ENCODE peak calls at places on chromosomes 4 and X, in six cellular contexts. L is HCT116, V is esophagus muscularis mucosa, P is stomach, G is GM12892, B is Panc1. F is an unnamed sample.

GRCh38 chr4:84470204-84470785 is 28.8 kb downstream of the NKX6-1 start:
- DNase-seq in V (no peak), B (no peak), G (no peak), P (no peak), L (no peak), F (no peak)

GRCh38 chrX:18674417-18674787 is 2.5 kb upstream of the RS1 start:
- DNase-seq in B (no peak), L (no peak), P (peak; percentile 27), V (no peak), G (no peak), F (no peak)

GRCh38 chrX:30971761-30972603 is 82.9 kb upstream of the TAB3 start:
- DNase-seq in P (peak; percentile 35), V (no peak), G (peak; percentile 2), B (peak; percentile 30), L (no peak), F (peak; percentile 10)

GRCh38 chrX:118528089-118528753 is 32.6 kb downstream of the DOCK11 start:
- DNase-seq in P (no peak), B (no peak), V (no peak), L (no peak), G (peak; percentile 15), F (no peak)

GRCh38 chr4:26459054-26459755 is 31.1 kb downstream of the CCKAR start:
- DNase-seq in G (peak; percentile 23), B (peak; percentile 20), V (no peak), P (no peak), L (peak; percentile 61), F (peak; percentile 40)

GRCh38 chr4:145389566-145389965 is 92.1 kb upstream of the SMAD1 start:
- DNase-seq in L (no peak), P (no peak), B (no peak), V (no peak), G (no peak), F (no peak)

GRCh38 chrX:47523713-47524166 is 37.3 kb upstream of the ARAF start:
- DNase-seq in B (no peak), L (no peak), G (no peak), V (no peak), P (no peak), F (no peak)

GRCh38 chr4:41141910-41142309 is 72.4 kb downstream of the APBB2 start:
- DNase-seq in L (no peak), V (no peak), P (no peak), G (no peak), B (no peak), F (no peak)

GRCh38 chr4:126627255-126627654 is 1005.5 kb upstream of the INTU start:
- DNase-seq in G (no peak), P (no peak), L (peak; percentile 8), B (no peak), V (no peak), F (no peak)

GRCh38 chrX:3811331-3812311 is 98.2 kb upstream of the PRKX start:
- DNase-seq in G (no peak), P (peak; percentile 31), L (peak; percentile 6), B (no peak), V (no peak), F (peak; percentile 7)

GRCh38 chrX:39563189-39563588 is 534.6 kb downstream of the BCOR start:
- DNase-seq in G (no peak), P (no peak), B (no peak), V (no peak), L (no peak), F (no peak)

GRCh38 chr4:71396382-71396781 is 57.6 kb downstream of the SLC4A4 start:
- DNase-seq in V (no peak), P (no peak), B (no peak), L (no peak), G (no peak), F (no peak)

DNA sequence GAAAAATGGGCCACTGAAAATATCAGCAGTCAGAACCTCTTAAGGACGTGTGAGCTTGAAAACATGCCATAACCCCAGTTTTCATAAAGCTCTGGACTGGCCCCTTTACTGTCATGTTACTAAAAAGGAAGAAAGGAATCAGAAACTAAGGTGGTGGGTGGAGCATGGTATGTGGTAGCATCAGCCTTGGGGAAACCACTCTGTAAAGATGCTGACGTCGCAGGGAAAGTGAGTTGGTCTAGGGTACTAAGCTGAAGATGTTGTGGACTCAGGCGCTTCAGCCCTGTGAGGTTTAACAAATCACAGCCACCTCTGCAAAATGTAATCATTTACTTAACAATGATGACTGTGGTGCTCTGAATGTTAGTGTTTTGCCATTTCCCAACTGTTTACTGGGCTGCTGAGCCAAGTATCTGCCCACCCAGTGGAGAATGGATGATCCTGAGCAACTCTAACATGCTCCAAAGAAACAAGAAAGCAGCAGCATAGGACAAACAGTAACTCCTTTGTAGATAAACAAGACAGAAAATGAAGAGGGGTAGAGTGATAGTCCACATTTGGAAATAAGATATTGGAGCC is 33.4 kb downstream of the C4orf54 start:
- DNase-seq in G (no peak), L (no peak), B (no peak), V (no peak), P (no peak), F (no peak)
- TF ChIP-seq POLR2AphosphoS5 in G (no peak), L (no peak), B (no peak), V (peak; percentile 12), P (peak; percentile 77), F (no peak)

DNA sequence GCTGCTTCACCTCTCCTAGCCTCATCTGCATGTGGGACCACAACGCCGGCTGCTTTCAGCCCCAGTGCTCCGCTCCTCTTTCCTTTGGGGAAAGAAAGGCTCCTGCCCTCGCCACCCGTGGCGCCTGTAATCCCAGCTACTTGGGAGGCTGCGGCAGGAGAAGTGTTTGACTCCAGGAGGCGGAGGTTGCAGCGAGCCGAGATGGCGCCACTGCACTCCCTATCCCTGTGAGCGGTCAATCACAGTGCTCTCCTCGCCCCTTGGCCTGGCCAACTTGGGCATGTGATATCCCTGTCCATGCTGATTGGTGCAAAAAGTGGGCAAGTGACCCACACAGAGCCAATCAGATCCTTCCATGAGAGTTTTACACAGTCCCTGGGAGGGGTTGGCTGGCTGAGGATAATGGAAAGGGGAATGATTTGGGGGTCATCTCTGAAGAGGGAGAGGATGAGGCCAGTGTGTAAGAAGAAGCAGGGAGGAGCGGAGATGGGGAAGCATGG is 56.2 kb downstream of the WFS1 start:
- DNase-seq in G (no peak), B (no peak), L (no peak), P (no peak), V (no peak), F (no peak)
- TF ChIP-seq POLR2AphosphoS5 in G (no peak), B (no peak), L (no peak), P (no peak), V (no peak), F (no peak)

DNA sequence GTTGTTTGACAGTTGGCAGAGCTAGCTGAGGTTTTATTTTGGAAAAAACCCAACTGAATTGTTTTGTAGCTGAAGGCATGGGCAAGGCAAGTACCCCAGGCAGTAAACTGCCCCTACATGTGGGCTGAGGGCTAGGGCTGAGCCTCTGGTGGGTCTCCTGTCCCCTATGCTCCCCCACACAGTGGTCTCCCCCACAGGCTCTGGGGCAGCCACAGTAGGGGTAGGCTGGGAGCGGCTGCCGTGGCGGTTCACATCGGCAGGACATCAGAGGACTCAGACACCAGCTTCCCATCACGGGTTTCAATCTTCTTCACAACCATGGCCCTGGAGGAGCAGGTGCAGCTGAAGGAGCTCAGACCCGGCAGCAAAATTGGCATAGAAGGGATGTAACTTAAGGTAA is 10.7 kb upstream of the ALAS2 start:
- DNase-seq in G (no peak), B (no peak), P (no peak), L (no peak), V (no peak), F (no peak)
- TF ChIP-seq POLR2AphosphoS5 in G (no peak), B (no peak), P (no peak), L (no peak), V (no peak), F (no peak)

GRCh38 chrX:110178179-110178865 is 139.6 kb downstream of the AMMECR1 start:
- DNase-seq in P (peak; percentile 63), V (no peak), G (no peak), B (no peak), L (no peak), F (no peak)
- TF ChIP-seq POLR2AphosphoS5 in P (no peak), V (no peak), G (no peak), B (no peak), L (no peak), F (no peak)

GRCh38 chrX:1387141-1387776 is 4.7 kb downstream of the SLC25A6 start:
- DNase-seq in G (no peak), V (no peak), B (no peak), P (no peak), L (no peak), F (no peak)
- TF ChIP-seq POLR2AphosphoS5 in G (no peak), V (no peak), B (no peak), P (no peak), L (no peak), F (no peak)

GRCh38 chr4:173243321-173243720 is 74.7 kb downstream of the GALNT7 start:
- DNase-seq in B (peak; percentile 47), P (no peak), G (no peak), V (no peak), L (no peak), F (no peak)
- TF ChIP-seq POLR2AphosphoS5 in B (no peak), P (no peak), G (no peak), V (no peak), L (no peak), F (no peak)

GRCh38 chr4:176063718-176064117 is 1.9 kb upstream of the WDR17 start:
- DNase-seq in V (no peak), G (no peak), B (no peak), P (no peak), L (no peak), F (no peak)

GRCh38 chr4:176066757-176067156 is 1.1 kb downstream of the WDR17 start:
- DNase-seq in G (no peak), P (no peak), B (no peak), L (no peak), V (no peak), F (no peak)

GRCh38 chr4:176064539-176064938 is 1.1 kb upstream of the WDR17 start:
- DNase-seq in P (no peak), B (no peak), V (no peak), L (no peak), G (no peak), F (no peak)

DNA sequence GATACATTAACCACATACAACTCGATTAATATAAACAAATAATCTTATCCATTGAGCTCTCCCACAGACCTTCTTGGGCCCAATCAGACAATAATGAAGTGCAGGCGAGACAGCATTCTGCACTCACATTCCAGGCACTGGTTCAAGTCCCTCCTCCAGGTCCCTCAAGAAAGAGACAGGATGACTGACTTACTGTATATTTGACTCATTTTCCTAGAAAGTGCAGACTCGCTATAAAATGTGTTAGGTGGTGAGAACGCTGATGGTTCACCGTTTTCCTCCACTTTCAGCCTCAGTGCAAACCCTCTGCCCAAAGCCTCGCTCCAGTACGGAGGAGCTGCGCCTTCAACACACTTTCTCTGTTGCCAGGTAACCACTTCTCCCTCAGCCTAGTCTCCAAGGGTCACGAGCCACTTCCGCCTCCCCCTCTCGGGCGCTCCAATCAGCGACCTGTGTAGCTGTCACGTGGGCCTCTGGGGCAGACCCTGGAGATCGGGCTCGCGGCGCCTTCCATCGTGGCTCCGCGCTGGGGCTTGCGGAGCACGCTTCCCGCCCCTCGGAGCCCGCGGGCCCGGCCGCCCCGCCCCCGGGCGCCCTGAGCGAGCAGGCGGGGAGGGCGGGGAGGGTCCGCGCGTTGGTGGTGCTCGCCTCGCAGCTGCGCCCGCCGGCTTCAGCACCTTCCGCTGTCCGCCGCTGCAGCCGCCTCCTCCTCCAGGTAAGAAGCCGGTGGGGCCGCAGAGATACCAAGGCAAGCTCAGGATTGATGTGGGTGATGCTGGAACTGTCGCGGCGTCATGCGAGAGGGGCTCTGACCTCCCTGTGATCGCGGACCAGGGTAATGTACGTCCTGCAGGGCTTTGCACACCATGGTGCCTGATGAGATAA is at the start of gene WDR17:
- DNase-seq in G (peak; percentile 87), P (peak; percentile 79), B (peak; percentile 17), V (peak; percentile 96), L (no peak), F (peak; percentile 90)
- TF ChIP-seq POLR2AphosphoS5 in G (no peak), P (peak; percentile 44), B (no peak), V (peak; percentile 72), L (no peak), F (no peak)

F was measured in GM12891.